ENCODE peak calls at places on chromosomes 3 and 15, in eight cellular contexts. K is ELR, X is T-helper 22 cell, U is AML-193, Z is HTR-8/SVneo, Q is hepatocyte, E is SW480, T is trophoblast cell. W is an unnamed sample.

GRCh38 chr3:189071452-189071851 is 100.3 kb upstream of the TPRG1 start:
- DNase-seq in K (peak; percentile 45), X (no peak), U (no peak), Z (no peak), Q (no peak), E (peak; percentile 62), T (peak; percentile 64), W (no peak)

GRCh38 chr3:158420654-158421396 is 150.2 kb upstream of the MLF1 start:
- DNase-seq in K (peak; percentile 67), X (no peak), U (no peak), Z (no peak), Q (no peak), E (no peak), T (peak; percentile 62), W (no peak)

GRCh38 chr3:144966560-144966959 is 994.9 kb downstream of the DIPK2A start:
- DNase-seq in K (no peak), X (no peak), U (no peak), Z (no peak), Q (no peak), E (no peak), T (no peak), W (no peak)

GRCh38 chr15:39592500-39592899 is 11.6 kb downstream of the THBS1 start:
- DNase-seq in K (peak; percentile 61), X (no peak), U (no peak), Z (no peak), Q (no peak), E (no peak), T (no peak), W (no peak)

GRCh38 chr3:17752851-17753250 is 10.4 kb upstream of the TBC1D5 start:
- DNase-seq in K (no peak), X (no peak), U (no peak), Z (no peak), Q (no peak), E (no peak), T (no peak), W (no peak)

GRCh38 chr3:59128685-59129084 is 78.9 kb upstream of the CFAP20DC start:
- DNase-seq in K (no peak), X (no peak), U (no peak), Z (no peak), Q (no peak), E (no peak), T (no peak), W (no peak)

GRCh38 chr3:159829056-159829995 is 159.3 kb upstream of the IL12A start:
- DNase-seq in K (peak; percentile 58), X (no peak), U (peak; percentile 95), Z (peak; percentile 66), Q (peak; percentile 54), E (peak; percentile 81), T (no peak), W (peak; percentile 83)

GRCh38 chr3:45617430-45618080 is 23.0 kb downstream of the LIMD1 start:
- DNase-seq in K (no peak), X (no peak), U (no peak), Z (no peak), Q (peak; percentile 44), E (no peak), T (no peak), W (no peak)

GRCh38 chr3:50112462-50112861 is 23.7 kb downstream of the RBM5 start:
- DNase-seq in K (no peak), X (no peak), U (no peak), Z (no peak), Q (no peak), E (no peak), T (no peak), W (no peak)

GRCh38 chr15:96947830-96948229 is 617.3 kb downstream of the NR2F2 start:
- DNase-seq in K (peak; percentile 11), X (no peak), U (no peak), Z (no peak), Q (peak; percentile 44), E (no peak), T (peak; percentile 68), W (no peak)

GRCh38 chr15:74783072-74783807 is 1.4 kb downstream of the CSK start:
- DNase-seq in K (peak; percentile 60), X (no peak), U (peak; percentile 80), Z (no peak), Q (peak; percentile 51), E (peak; percentile 53), T (peak; percentile 73), W (no peak)

GRCh38 chr3:65996605-65997004 is 42.1 kb downstream of the MAGI1 start:
- DNase-seq in K (peak; percentile 25), X (no peak), U (no peak), Z (no peak), Q (peak; percentile 53), E (peak; percentile 66), T (peak; percentile 98), W (no peak)

GRCh38 chr15:61049003-61049402 is 180.1 kb downstream of the RORA start:
- DNase-seq in K (no peak), X (no peak), U (no peak), Z (no peak), Q (no peak), E (no peak), T (no peak), W (no peak)

GRCh38 chr15:83928878-83929418 is 275.0 kb downstream of the ADAMTSL3 start:
- DNase-seq in K (no peak), X (no peak), U (no peak), Z (no peak), Q (no peak), E (no peak), T (peak; percentile 29), W (no peak)

GRCh38 chr15:70101459-70102113 is 3.9 kb upstream of the TLE3 start:
- DNase-seq in K (peak; percentile 81), X (no peak), U (peak; percentile 19), Z (peak; percentile 88), Q (peak; percentile 89), E (peak; percentile 96), T (peak; percentile 61), W (no peak)

GRCh38 chr3:194497799-194498575 is 11.2 kb upstream of the ATP13A3 start:
- DNase-seq in K (no peak), X (no peak), U (no peak), Z (no peak), Q (peak; percentile 41), E (no peak), T (peak; percentile 91), W (peak; percentile 44)

GRCh38 chr3:50390523-50391177 is 31.3 kb upstream of the TMEM115 start:
- DNase-seq in K (no peak), X (no peak), U (no peak), Z (no peak), Q (peak; percentile 26), E (no peak), T (no peak), W (peak; percentile 31)

GRCh38 chr15:38991126-38991525 is 426.5 kb upstream of the RASGRP1 start:
- DNase-seq in K (peak; percentile 56), X (no peak), U (no peak), Z (peak; percentile 21), Q (peak; percentile 38), E (peak; percentile 2), T (peak; percentile 71), W (peak; percentile 56)

GRCh38 chr15:80489030-80489594 is 84.9 kb downstream of the ARNT2 start:
- DNase-seq in K (peak; percentile 76), X (no peak), U (no peak), Z (peak; percentile 39), Q (no peak), E (no peak), T (peak; percentile 56), W (no peak)

GRCh38 chr3:71109241-71109976 is 474.1 kb downstream of the FOXP1 start:
- DNase-seq in K (peak; percentile 93), X (no peak), U (no peak), Z (peak; percentile 43), Q (no peak), E (no peak), T (peak; percentile 54), W (no peak)

GRCh38 chr3:55481918-55482495 is 5.1 kb downstream of the WNT5A start:
- DNase-seq in K (peak; percentile 85), X (no peak), U (no peak), Z (no peak), Q (peak; percentile 57), E (no peak), T (no peak), W (no peak)

GRCh38 chr3:146747928-146748327 is 142.8 kb upstream of the PLSCR5 start:
- DNase-seq in K (peak; percentile 60), X (no peak), U (no peak), Z (peak; percentile 3), Q (peak; percentile 6), E (no peak), T (no peak), W (peak; percentile 46)

GRCh38 chr3:16482770-16483531 is 30.5 kb downstream of the RFTN1 start:
- DNase-seq in K (no peak), X (peak; percentile 19), U (no peak), Z (no peak), Q (peak; percentile 40), E (no peak), T (no peak), W (no peak)

GRCh38 chr15:77060560-77060959 is 10.3 kb downstream of the TSPAN3 start:
- DNase-seq in K (no peak), X (no peak), U (no peak), Z (no peak), Q (no peak), E (no peak), T (no peak), W (peak; percentile 50)

W was measured in pons.